ENCODE peak calls at places on chromosomes 4 and X, in six cellular contexts. V, L, E, T, O and D are unnamed samples.

GRCh38 chr4:7844247-7844991 is 95.2 kb downstream of the AFAP1 start:
- DNase-seq in V (peak), L (peak), E (no peak), T (peak), O (peak), D (no peak)

GRCh38 chr4:109913842-109914241 is 1.2 kb downstream of the EGF start:
- DNase-seq in V (no peak), L (no peak), E (no peak), T (no peak), O (no peak), D (no peak)

GRCh38 chr4:58665649-58666048 is 1555.5 kb upstream of the IGFBP7 start:
- DNase-seq in V (no peak), L (no peak), E (no peak), T (peak), O (no peak), D (no peak)

GRCh38 chr4:183504930-183505555 is at the start of gene ING2:
- DNase-seq in V (peak), L (peak), E (no peak), T (peak), O (no peak), D (no peak)

GRCh38 chr4:119501740-119502139 is 126.9 kb downstream of the PDE5A start:
- DNase-seq in V (no peak), L (no peak), E (no peak), T (no peak), O (no peak), D (no peak)

GRCh38 chr4:7531640-7531994 is 96.9 kb upstream of the PSAPL1 start:
- DNase-seq in V (no peak), L (no peak), E (no peak), T (no peak), O (no peak), D (no peak)

GRCh38 chrX:1686642-1687041 is 71.8 kb downstream of the ASMT start:
- DNase-seq in V (no peak), L (peak), E (no peak), T (no peak), O (no peak), D (peak)

GRCh38 chr4:169132561-169133305 is 122.7 kb upstream of the CBR4 start:
- DNase-seq in V (no peak), L (no peak), E (no peak), T (no peak), O (no peak), D (no peak)

GRCh38 chrX:28651186-28651585 is 63.9 kb downstream of the IL1RAPL1 start:
- DNase-seq in V (no peak), L (no peak), E (no peak), T (no peak), O (no peak), D (no peak)

GRCh38 chrX:68462197-68462596 is 28.9 kb upstream of the OPHN1 start:
- DNase-seq in V (no peak), L (peak), E (no peak), T (no peak), O (no peak), D (no peak)

GRCh38 chr4:108060164-108060563 is 70.5 kb downstream of the HADH start:
- DNase-seq in V (peak), L (peak), E (no peak), T (peak), O (no peak), D (no peak)

GRCh38 chr4:69934150-69934549 is 3.3 kb downstream of the CSN1S1 start:
- DNase-seq in V (no peak), L (no peak), E (no peak), T (no peak), O (no peak), D (no peak)

GRCh38 chr4:8419222-8420041 is 21.1 kb downstream of the ACOX3 start:
- DNase-seq in V (no peak), L (peak), E (peak), T (no peak), O (no peak), D (no peak)

GRCh38 chr4:27429260-27429970 is 568.8 kb downstream of the STIM2 start:
- DNase-seq in V (no peak), L (peak), E (no peak), T (no peak), O (no peak), D (no peak)

GRCh38 chrX:24839331-24839730 is 145.6 kb downstream of the POLA1 start:
- DNase-seq in V (no peak), L (no peak), E (no peak), T (no peak), O (no peak), D (no peak)

GRCh38 chr4:163556169-163556568 is 61.7 kb downstream of the TMA16 start:
- DNase-seq in V (peak), L (no peak), E (no peak), T (peak), O (no peak), D (no peak)

GRCh38 chrX:73127700-73128241 is 48.5 kb upstream of the PABPC1L2A start:
- DNase-seq in V (peak), L (no peak), E (no peak), T (no peak), O (no peak), D (no peak)

GRCh38 chr4:37628977-37629609 is 57.1 kb downstream of the RELL1 start:
- DNase-seq in V (no peak), L (peak), E (no peak), T (no peak), O (no peak), D (no peak)

GRCh38 chr4:180655886-180656285 is 1587.3 kb upstream of the TENM3 start:
- DNase-seq in V (no peak), L (peak), E (no peak), T (no peak), O (no peak), D (no peak)

GRCh38 chr4:8840816-8841455 is 30.7 kb downstream of the HMX1 start:
- DNase-seq in V (no peak), L (no peak), E (no peak), T (no peak), O (no peak), D (no peak)

GRCh38 chrX:39253551-39253950 is 452.3 kb downstream of the MID1IP1 start:
- DNase-seq in V (no peak), L (peak), E (no peak), T (no peak), O (no peak), D (no peak)

GRCh38 chrX:111877681-111878080 is 1.7 kb downstream of the TRPC5OS start:
- DNase-seq in V (no peak), L (no peak), E (no peak), T (no peak), O (no peak), D (no peak)

GRCh38 chr4:145935253-145936141 is 3.1 kb downstream of the ZNF827 start:
- DNase-seq in V (peak), L (no peak), E (peak), T (peak), O (peak), D (no peak)

GRCh38 chrX:46683023-46683422 is 75.9 kb downstream of the SLC9A7 start:
- DNase-seq in V (no peak), L (peak), E (no peak), T (no peak), O (no peak), D (no peak)

GRCh38 chr4:110361921-110362320 is 114.0 kb upstream of the ENPEP start:
- DNase-seq in V (no peak), L (peak), E (no peak), T (no peak), O (no peak), D (no peak)

GRCh38 chr4:150244600-150244999 is 166.4 kb downstream of the DCLK2 start:
- DNase-seq in V (no peak), L (peak), E (no peak), T (peak), O (no peak), D (no peak)

GRCh38 chr4:147526272-147526654 is 45.4 kb downstream of the EDNRA start:
- DNase-seq in V (no peak), L (no peak), E (no peak), T (no peak), O (no peak), D (no peak)

GRCh38 chr4:44661940-44662622 is 10.7 kb upstream of the YIPF7 start:
- DNase-seq in V (no peak), L (no peak), E (no peak), T (no peak), O (no peak), D (no peak)

GRCh38 chrX:80879143-80879542 is 69.5 kb upstream of the BRWD3 start:
- DNase-seq in V (peak), L (no peak), E (no peak), T (peak), O (no peak), D (no peak)

GRCh38 chrX:8586953-8587352 is 122.3 kb downstream of the VCX3B start:
- DNase-seq in V (no peak), L (no peak), E (no peak), T (no peak), O (no peak), D (no peak)

GRCh38 chr4:15420642-15421041 is 7.2 kb upstream of the C1QTNF7 start:
- DNase-seq in V (no peak), L (peak), E (no peak), T (no peak), O (no peak), D (no peak)

GRCh38 chrX:119040432-119040831 is 32.4 kb upstream of the CT47C1 start:
- DNase-seq in V (no peak), L (peak), E (no peak), T (no peak), O (no peak), D (no peak)

GRCh38 chr4:132230025-132230424 is 919.1 kb upstream of the PCDH10 start:
- DNase-seq in V (no peak), L (no peak), E (no peak), T (no peak), O (no peak), D (no peak)

GRCh38 chr4:14701896-14702295 is 300.4 kb upstream of the CPEB2 start:
- DNase-seq in V (no peak), L (no peak), E (no peak), T (no peak), O (no peak), D (no peak)

GRCh38 chr4:5206391-5206790 is 155.1 kb downstream of the STK32B start:
- DNase-seq in V (no peak), L (peak), E (no peak), T (no peak), O (no peak), D (no peak)